ENCODE peak calls at places on chromosomes 4 and X, in five cellular contexts. N is transverse colon, J is upper lobe of left lung, F is sigmoid colon, D is tibial nerve. G is an unnamed sample. For H3K4me1, the result is how much of the 10 kb centered on the place peaks cover.

GRCh38 chr4:163166041-163166579 is 580 bp downstream of the NAF1 start:
- DNase-seq in N (peak), J (peak), F (peak), D (peak), G (peak)

GRCh38 chr4:15778742-15779231 is 659 bp downstream of the CD38 start:
- DNase-seq in N (peak), J (peak), F (peak), D (no peak), G (peak)

GRCh38 chr4:146646601-146647000 is 7.9 kb downstream of the POU4F2 start:
- DNase-seq in N (no peak), J (no peak), F (no peak), D (no peak), G (no peak)

GRCh38 chr4:90127223-90127705 is at the start of gene CCSER1:
- DNase-seq in N (peak), J (peak), F (peak), D (peak), G (peak)

GRCh38 chr4:11485926-11486325 is 57.2 kb upstream of the HS3ST1 start:
- DNase-seq in N (no peak), J (no peak), F (no peak), D (no peak), G (no peak)

GRCh38 chrX:103063191-103063845 is 653 bp downstream of the BEX1 start:
- DNase-seq in N (no peak), J (no peak), F (no peak), D (no peak), G (no peak)

GRCh38 chrX:46628406-46629371 is 55.1 kb downstream of the CHST7 start:
- DNase-seq in N (peak), J (peak), F (peak), D (peak), G (no peak)

GRCh38 chr4:183284965-183285364 is 35.1 kb downstream of the CLDN22 start:
- DNase-seq in N (no peak), J (no peak), F (no peak), D (no peak), G (no peak)

GRCh38 chr4:4439782-4440181 is 52.9 kb downstream of the NSG1 start:
- DNase-seq in N (no peak), J (no peak), F (no peak), D (no peak), G (no peak)

GRCh38 chr4:92270908-92271307 is 32.9 kb upstream of the GRID2 start:
- DNase-seq in N (no peak), J (no peak), F (no peak), D (no peak), G (no peak)

GRCh38 chrX:19602866-19603620 is 87.7 kb upstream of the MAP3K15 start:
- DNase-seq in N (no peak), J (no peak), F (no peak), D (no peak), G (no peak)

GRCh38 chr4:155582971-155583437 is 83.6 kb upstream of the GUCY1A1 start:
- DNase-seq in N (no peak), J (no peak), F (no peak), D (no peak), G (no peak)

GRCh38 chr4:154877110-154877760 is 96.2 kb downstream of the RBM46 start:
- DNase-seq in N (no peak), J (no peak), F (no peak), D (no peak), G (no peak)

GRCh38 chr4:41160856-41161255 is 53.5 kb downstream of the APBB2 start:
- DNase-seq in N (no peak), J (no peak), F (no peak), D (no peak), G (no peak)

GRCh38 chrX:127884921-127885320 is 167.3 kb downstream of the ACTRT1 start:
- DNase-seq in N (no peak), J (no peak), F (no peak), D (no peak), G (no peak)

GRCh38 chr4:3291969-3292570 is 751 bp upstream of the RGS12 start:
- DNase-seq in N (peak), J (peak), F (peak), D (peak), G (peak)

GRCh38 chr4:125022855-125023501 is 291.8 kb upstream of the FAT4 start:
- DNase-seq in N (no peak), J (peak), F (no peak), D (no peak), G (no peak)

GRCh38 chr4:85741921-85742591 is 267.1 kb downstream of the ARHGAP24 start:
- DNase-seq in N (no peak), J (no peak), F (peak), D (no peak), G (peak)

GRCh38 chr4:26583538-26583864 is 383 bp upstream of the TBC1D19 start:
- DNase-seq in N (no peak), J (no peak), F (no peak), D (no peak), G (no peak)

GRCh38 chr4:41072021-41072777 is 142.1 kb downstream of the APBB2 start:
- DNase-seq in N (no peak), J (no peak), F (no peak), D (no peak), G (no peak)

GRCh38 chr4:24793219-24794005 is 2.0 kb upstream of the SOD3 start:
- DNase-seq in N (no peak), J (no peak), F (no peak), D (no peak), G (no peak)

GRCh38 chrX:23907106-23907495 is 637 bp downstream of the APOO start:
- DNase-seq in N (no peak), J (no peak), F (no peak), D (no peak), G (no peak)

GRCh38 chr4:41212221-41213203 is 1.8 kb downstream of the APBB2 start:
- DNase-seq in N (peak), J (peak), F (peak), D (peak), G (no peak)

GRCh38 chr4:183438458-183439113 is 5.8 kb upstream of the CDKN2AIP start:
- DNase-seq in N (peak), J (peak), F (no peak), D (no peak), G (no peak)

GRCh38 chrX:80812176-80812575 is 2.5 kb upstream of the BRWD3 start:
- DNase-seq in N (peak), J (peak), F (no peak), D (peak), G (no peak)

GRCh38 chrX:139828037-139828436 is 104.8 kb downstream of the ATP11C start:
- DNase-seq in N (no peak), J (no peak), F (no peak), D (no peak), G (no peak)
- H3K4me1 ChIP-seq in N (under half), J (under half), F (under half), D (under half), G (under half)

DNA sequence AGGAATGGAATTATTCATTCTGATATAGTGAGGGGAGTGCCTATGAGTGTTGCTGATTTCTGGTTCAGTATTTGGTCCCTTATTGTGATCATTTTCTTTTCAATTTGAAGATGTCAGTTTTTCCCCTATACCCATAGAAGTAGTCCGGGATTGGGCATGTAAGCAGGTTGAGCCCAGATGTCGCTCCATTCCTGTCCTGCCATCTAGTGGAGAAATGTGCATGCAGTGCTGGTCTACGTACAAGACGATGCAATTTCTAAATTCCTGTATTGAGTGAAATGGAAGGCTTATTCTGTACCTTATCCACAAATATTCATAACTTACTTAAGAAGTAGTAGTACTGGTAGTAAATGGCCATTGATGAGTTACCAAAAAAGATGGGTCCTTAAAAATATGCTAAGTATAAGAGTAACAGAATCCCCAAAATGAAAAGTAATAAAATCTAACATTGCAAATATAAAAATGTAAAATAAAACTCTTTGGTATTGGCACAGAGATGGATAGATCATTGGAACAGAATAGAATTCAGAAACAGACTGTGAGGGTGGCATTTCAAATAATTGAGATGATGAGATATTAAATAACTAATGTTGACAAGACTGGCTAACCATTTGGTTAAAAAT is 60.9 kb downstream of the UGT8 start:
- DNase-seq in N (peak), J (peak), F (no peak), D (peak), G (no peak)
- TF ChIP-seq CTCF in N (peak), J (peak), F (no peak), D (peak), G (peak)

DNA sequence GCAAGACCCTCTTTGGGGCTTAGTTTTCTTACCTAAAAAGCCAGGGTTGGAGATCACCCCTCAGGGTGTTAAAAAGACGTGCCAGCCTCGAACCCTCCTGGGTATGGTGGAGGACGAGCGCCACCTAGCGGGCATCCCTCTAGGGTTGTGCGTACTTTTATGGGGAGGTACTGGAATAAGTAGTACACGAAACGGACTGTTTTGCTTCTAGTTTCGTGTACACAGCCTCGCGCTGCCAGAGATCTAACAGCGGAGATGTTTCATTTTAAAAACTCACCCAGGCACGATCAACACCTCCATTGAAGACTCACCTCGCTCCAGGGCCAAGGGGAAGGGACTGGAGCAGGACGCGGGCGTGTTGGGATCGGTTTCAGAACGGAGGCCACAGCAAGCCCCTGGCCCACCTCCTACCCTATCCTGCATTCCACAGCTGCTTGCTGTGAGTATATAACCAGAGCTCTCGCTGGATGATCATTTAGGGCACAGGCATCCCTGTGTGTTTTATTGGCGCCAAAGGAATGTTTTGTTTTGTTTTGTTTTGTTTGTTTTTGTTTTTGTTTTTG is 4.8 kb upstream of the NKX3-2 start:
- DNase-seq in N (peak), J (peak), F (peak), D (peak), G (peak)
- TF ChIP-seq POLR2A in N (no peak), J (no peak), F (no peak), D (no peak), G (no peak)

DNA sequence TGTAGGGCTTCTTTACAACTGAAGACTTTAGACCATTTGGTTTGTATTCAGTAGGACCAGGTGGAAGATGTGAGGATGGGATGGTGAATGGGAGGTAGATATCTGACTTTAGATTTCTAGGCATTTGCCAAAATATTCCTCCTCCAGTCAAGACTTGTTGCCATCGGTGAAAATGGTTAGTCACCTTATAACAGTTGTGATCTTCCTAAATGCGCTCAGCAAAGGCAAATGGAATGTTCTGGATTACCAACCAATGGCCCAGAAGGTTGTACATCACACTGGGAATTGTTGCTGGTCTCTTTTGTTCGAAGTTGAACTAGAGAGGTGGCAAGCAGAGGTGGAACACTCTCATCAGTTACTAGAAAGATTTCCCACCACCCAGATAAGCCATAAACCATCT is 33.9 kb downstream of the TMSB4X start:
- DNase-seq in N (no peak), J (no peak), F (no peak), D (no peak), G (no peak)
- H3K4me1 ChIP-seq in N (under half), J (under half), F (under half), D (under half), G (under half)

GRCh38 chr4:82629238-82630000 is 67.6 kb upstream of the TMEM150C start:
- DNase-seq in N (no peak), J (no peak), F (no peak), D (no peak), G (no peak)

GRCh38 chr4:82624819-82625218 is 63.0 kb upstream of the TMEM150C start:
- DNase-seq in N (no peak), J (no peak), F (no peak), D (no peak), G (no peak)

GRCh38 chr4:82626251-82626868 is 64.6 kb upstream of the TMEM150C start:
- DNase-seq in N (no peak), J (no peak), F (no peak), D (no peak), G (no peak)

DNA sequence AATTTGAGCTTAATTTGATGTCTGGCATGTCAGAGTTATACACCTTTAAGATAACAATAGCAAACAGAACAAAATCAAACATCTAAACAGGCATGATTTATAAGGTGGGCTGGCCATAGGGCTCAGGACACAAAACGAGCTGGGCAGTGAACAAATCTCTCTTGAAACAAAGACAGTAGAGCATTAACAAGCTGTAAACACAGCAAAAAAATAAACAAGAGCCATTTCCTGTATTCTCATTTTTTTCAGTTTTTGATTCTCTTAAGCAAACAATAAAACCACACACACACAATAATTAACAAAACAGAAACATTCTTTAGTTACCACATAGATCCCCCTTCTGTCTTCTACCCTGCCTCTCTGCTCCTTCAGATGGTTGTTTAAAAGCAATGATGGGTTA is 68.3 kb upstream of the TMEM150C start:
- DNase-seq in N (no peak), J (no peak), F (no peak), D (no peak), G (no peak)
- TF ChIP-seq CTCF in N (no peak), J (no peak), F (no peak), D (no peak), G (no peak)

G was measured in right lobe of liver.